ENCODE peak calls at places on chromosomes 4 and X, in eight cellular contexts. G, E, S, T, F, O, R and K are unnamed samples.

GRCh38 chr4:140081582-140082398 is 72.2 kb downstream of the MAML3 start:
- DNase-seq in S (no peak), T (no peak), O (no peak), G (no peak), R (no peak), E (no peak), F (no peak), K (no peak)

GRCh38 chr4:87543835-87544461 is 14.8 kb upstream of the SPARCL1 start:
- DNase-seq in O (peak), E (peak), G (peak), S (peak), R (no peak), F (peak), T (no peak), K (no peak)

GRCh38 chr4:108454227-108454626 is 166.1 kb upstream of the RPL34 start:
- DNase-seq in O (no peak), F (no peak), T (no peak), S (no peak), G (peak), R (no peak), E (no peak), K (no peak)

GRCh38 chr4:42397256-42397634 is at the start of gene SHISA3:
- DNase-seq in R (no peak), T (no peak), S (peak), E (peak), O (peak), F (no peak), G (peak), K (no peak)

GRCh38 chr4:121200795-121201472 is 36.8 kb upstream of the TNIP3 start:
- DNase-seq in E (no peak), F (no peak), G (no peak), O (no peak), R (no peak), S (no peak), T (no peak), K (no peak)

GRCh38 chr4:6377626-6378492 is 94.6 kb downstream of the PPP2R2C start:
- DNase-seq in G (no peak), R (no peak), T (no peak), O (no peak), E (no peak), F (no peak), S (no peak), K (no peak)

GRCh38 chrX:53795583-53795982 is 109.1 kb upstream of the HUWE1 start:
- DNase-seq in E (peak), S (no peak), R (no peak), F (no peak), G (peak), T (no peak), O (peak), K (no peak)

GRCh38 chr4:105059337-105059736 is 87.3 kb upstream of the TET2 start:
- DNase-seq in O (no peak), E (no peak), R (no peak), G (peak), T (no peak), S (peak), F (no peak), K (no peak)

GRCh38 chrX:29662101-29662500 is 553.3 kb upstream of the MAGEB2 start:
- DNase-seq in O (peak), T (no peak), F (no peak), S (no peak), G (peak), E (peak), R (no peak), K (no peak)

GRCh38 chr4:175450446-175450845 is 361.6 kb downstream of the GPM6A start:
- DNase-seq in E (no peak), O (no peak), T (no peak), G (no peak), F (no peak), S (no peak), R (no peak), K (no peak)

GRCh38 chr4:15893967-15894366 is 44.6 kb downstream of the FGFBP1 start:
- DNase-seq in S (no peak), E (peak), G (peak), R (no peak), T (no peak), O (peak), F (no peak), K (no peak)

GRCh38 chr4:183659919-183660318 is 826 bp downstream of the TRAPPC11 start:
- DNase-seq in S (no peak), T (no peak), F (no peak), E (peak), R (no peak), G (no peak), O (peak), K (no peak)

GRCh38 chr4:94577136-94577535 is 125.4 kb downstream of the PDLIM5 start:
- DNase-seq in S (no peak), R (peak), G (peak), T (no peak), F (peak), E (peak), O (peak), K (no peak)

GRCh38 chrX:22748093-22748999 is 251.4 kb upstream of the DDX53 start:
- DNase-seq in F (peak), R (no peak), G (peak), E (peak), S (peak), T (no peak), O (peak), K (no peak)

GRCh38 chrX:32408389-32408788 is 803.0 kb downstream of the DMD start:
- DNase-seq in E (no peak), S (peak), O (peak), F (no peak), R (no peak), G (peak), T (no peak), K (no peak)

GRCh38 chr4:141473952-141474351 is 162.4 kb upstream of the IL15 start:
- DNase-seq in S (no peak), T (no peak), R (no peak), F (peak), O (peak), E (peak), G (no peak), K (no peak)

GRCh38 chr4:150874386-150875226 is 140.5 kb downstream of the LRBA start:
- DNase-seq in S (no peak), F (no peak), O (no peak), G (no peak), T (no peak), R (no peak), E (no peak), K (peak)

GRCh38 chrX:148938348-148938747 is 437.9 kb downstream of the AFF2 start:
- DNase-seq in O (no peak), S (no peak), T (no peak), R (no peak), F (no peak), G (no peak), E (no peak), K (no peak)

GRCh38 chr4:22099896-22100295 is 151.3 kb upstream of the KCNIP4 start:
- DNase-seq in F (no peak), G (peak), R (no peak), S (no peak), E (peak), T (no peak), O (peak), K (no peak)

GRCh38 chrX:78104447-78105176 is 564 bp downstream of the PGK1 start:
- DNase-seq in T (peak), G (peak), O (peak), R (peak), F (peak), S (peak), E (peak), K (peak)

GRCh38 chrX:13778916-13779315 is 38.0 kb downstream of the GPM6B start:
- DNase-seq in O (peak), S (no peak), E (peak), G (peak), R (no peak), T (no peak), F (no peak), K (peak)

GRCh38 chr4:13888112-13888511 is 260.6 kb upstream of the BOD1L1 start:
- DNase-seq in G (peak), T (no peak), E (peak), F (no peak), O (peak), S (no peak), R (no peak), K (no peak)

GRCh38 chr4:122921971-122922876 is at the start of gene NUDT6:
- DNase-seq in E (peak), O (peak), F (peak), S (peak), R (peak), T (peak), G (peak), K (peak)

GRCh38 chrX:110087485-110088356 is 84.8 kb downstream of the TMEM164 start:
- DNase-seq in F (no peak), G (peak), O (peak), E (peak), T (no peak), S (peak), R (no peak), K (peak)

GRCh38 chr4:88251914-88252313 is 32.4 kb downstream of the PPM1K start:
- DNase-seq in S (peak), E (no peak), O (no peak), F (no peak), R (no peak), T (no peak), G (no peak), K (no peak)

GRCh38 chrX:86002076-86002896 is 45.1 kb downstream of the CHM start:
- DNase-seq in G (peak), O (peak), E (no peak), R (no peak), F (no peak), T (peak), S (peak), K (no peak)

GRCh38 chr4:98659106-98659592 is 738 bp upstream of the TSPAN5 start:
- DNase-seq in O (no peak), G (peak), E (peak), F (no peak), S (no peak), T (no peak), R (no peak), K (no peak)

GRCh38 chr4:123412700-123413512 is 16.3 kb downstream of the SPRY1 start:
- DNase-seq in F (peak), G (no peak), R (no peak), E (no peak), S (no peak), O (no peak), T (no peak), K (no peak)

GRCh38 chr4:153765836-153766235 is 6.0 kb upstream of the RNF175 start:
- DNase-seq in E (no peak), G (no peak), O (no peak), R (no peak), T (no peak), F (no peak), S (no peak), K (no peak)

GRCh38 chr4:173008436-173008835 is 160.2 kb upstream of the GALNT7 start:
- DNase-seq in S (no peak), T (no peak), G (no peak), R (no peak), E (no peak), O (no peak), F (no peak), K (no peak)

GRCh38 chrX:11470231-11470630 is 177.0 kb downstream of the AMELX start:
- DNase-seq in G (peak), E (peak), T (no peak), S (no peak), O (peak), F (no peak), R (no peak), K (no peak)

GRCh38 chr4:157221895-157222763 is 1.6 kb downstream of the GRIA2 start:
- DNase-seq in R (no peak), T (no peak), G (peak), F (peak), S (no peak), E (peak), O (peak), K (no peak)